ENCODE peak calls at places on chromosomes 2 and 18, in nine cellular contexts. One of them, this sample, is unnamed.

GRCh38 chr2:156999657-157000056 is 257.8 kb upstream of the GALNT5 start:
- DNase-seq in sigmoid colon: no peak
- DNase-seq in AG04450: no peak
- DNase-seq in AG09309: no peak
- DNase-seq in fibroblast of villous mesenchyme: no peak
- DNase-seq in vagina: no peak
- DNase-seq in astrocyte: no peak
- DNase-seq in CD8-positive, alpha-beta T cell: no peak
- DNase-seq in fibroblast of lung: no peak
- DNase-seq in this sample: no peak

GRCh38 chr2:239355139-239355538 is 45.7 kb downstream of the HDAC4 start:
- DNase-seq in AG04450: no peak
- DNase-seq in astrocyte: peak; percentile 19
- DNase-seq in vagina: no peak
- DNase-seq in AG09309: no peak
- DNase-seq in CD8-positive, alpha-beta T cell: no peak
- DNase-seq in sigmoid colon: peak; percentile 77
- DNase-seq in fibroblast of lung: peak; percentile 41
- DNase-seq in fibroblast of villous mesenchyme: peak; percentile 84
- DNase-seq in this sample: peak; percentile 80

GRCh38 chr2:73079636-73080035 is 8.1 kb upstream of the SFXN5 start:
- DNase-seq in sigmoid colon: no peak
- DNase-seq in vagina: no peak
- DNase-seq in fibroblast of villous mesenchyme: no peak
- DNase-seq in AG04450: no peak
- DNase-seq in CD8-positive, alpha-beta T cell: no peak
- DNase-seq in AG09309: no peak
- DNase-seq in fibroblast of lung: no peak
- DNase-seq in astrocyte: no peak
- DNase-seq in this sample: no peak

GRCh38 chr18:25262920-25263319 is 89.0 kb downstream of the ZNF521 start:
- DNase-seq in astrocyte: peak; percentile 55
- DNase-seq in CD8-positive, alpha-beta T cell: no peak
- DNase-seq in AG04450: no peak
- DNase-seq in sigmoid colon: no peak
- DNase-seq in fibroblast of villous mesenchyme: no peak
- DNase-seq in AG09309: peak; percentile 56
- DNase-seq in fibroblast of lung: peak; percentile 61
- DNase-seq in vagina: no peak
- DNase-seq in this sample: peak; percentile 41

GRCh38 chr2:232511336-232511863 is 8.8 kb upstream of the PRSS56 start:
- DNase-seq in AG09309: no peak
- DNase-seq in astrocyte: no peak
- DNase-seq in fibroblast of villous mesenchyme: no peak
- DNase-seq in AG04450: no peak
- DNase-seq in fibroblast of lung: no peak
- DNase-seq in CD8-positive, alpha-beta T cell: no peak
- DNase-seq in vagina: no peak
- DNase-seq in sigmoid colon: no peak
- DNase-seq in this sample: no peak

GRCh38 chr18:47997338-47997780 is 66.9 kb upstream of the SMAD2 start:
- DNase-seq in AG09309: no peak
- DNase-seq in sigmoid colon: no peak
- DNase-seq in AG04450: no peak
- DNase-seq in astrocyte: no peak
- DNase-seq in CD8-positive, alpha-beta T cell: no peak
- DNase-seq in fibroblast of villous mesenchyme: no peak
- DNase-seq in vagina: no peak
- DNase-seq in fibroblast of lung: no peak
- DNase-seq in this sample: no peak

GRCh38 chr18:35143615-35144596 is 96.9 kb upstream of the ZNF397 start:
- DNase-seq in fibroblast of villous mesenchyme: peak; percentile 66
- DNase-seq in AG09309: peak; percentile 17
- DNase-seq in fibroblast of lung: peak; percentile 43
- DNase-seq in vagina: no peak
- DNase-seq in sigmoid colon: peak; percentile 78
- DNase-seq in CD8-positive, alpha-beta T cell: no peak
- DNase-seq in AG04450: peak; percentile 21
- DNase-seq in astrocyte: peak; percentile 32
- DNase-seq in this sample: peak; percentile 74

GRCh38 chr2:25825238-25825637 is 53.0 kb downstream of the ASXL2 start:
- DNase-seq in astrocyte: no peak
- DNase-seq in AG04450: no peak
- DNase-seq in fibroblast of lung: no peak
- DNase-seq in fibroblast of villous mesenchyme: no peak
- DNase-seq in sigmoid colon: no peak
- DNase-seq in CD8-positive, alpha-beta T cell: no peak
- DNase-seq in vagina: no peak
- DNase-seq in AG09309: no peak
- DNase-seq in this sample: no peak

GRCh38 chr2:212686285-212686895 is 147.8 kb upstream of the ERBB4 start:
- DNase-seq in vagina: no peak
- DNase-seq in fibroblast of lung: peak; percentile 43
- DNase-seq in AG04450: peak; percentile 47
- DNase-seq in astrocyte: peak; percentile 34
- DNase-seq in sigmoid colon: peak; percentile 64
- DNase-seq in fibroblast of villous mesenchyme: peak; percentile 62
- DNase-seq in CD8-positive, alpha-beta T cell: peak; percentile 16
- DNase-seq in AG09309: peak; percentile 21
- DNase-seq in this sample: peak; percentile 85

GRCh38 chr2:117956036-117956791 is 57.7 kb downstream of the CCDC93 start:
- DNase-seq in CD8-positive, alpha-beta T cell: no peak
- DNase-seq in vagina: no peak
- DNase-seq in AG04450: no peak
- DNase-seq in fibroblast of lung: no peak
- DNase-seq in sigmoid colon: no peak
- DNase-seq in astrocyte: no peak
- DNase-seq in AG09309: no peak
- DNase-seq in fibroblast of villous mesenchyme: peak; percentile 80
- DNase-seq in this sample: no peak

GRCh38 chr2:44560352-44560751 is 198.6 kb downstream of the CAMKMT start:
- DNase-seq in fibroblast of villous mesenchyme: no peak
- DNase-seq in fibroblast of lung: no peak
- DNase-seq in astrocyte: no peak
- DNase-seq in CD8-positive, alpha-beta T cell: no peak
- DNase-seq in sigmoid colon: no peak
- DNase-seq in AG04450: no peak
- DNase-seq in AG09309: no peak
- DNase-seq in vagina: no peak
- DNase-seq in this sample: peak; percentile 3

GRCh38 chr2:106869512-106870276 is 16.3 kb downstream of the ST6GAL2 start:
- DNase-seq in AG09309: no peak
- DNase-seq in astrocyte: no peak
- DNase-seq in CD8-positive, alpha-beta T cell: no peak
- DNase-seq in vagina: no peak
- DNase-seq in AG04450: no peak
- DNase-seq in fibroblast of lung: no peak
- DNase-seq in fibroblast of villous mesenchyme: no peak
- DNase-seq in sigmoid colon: no peak
- DNase-seq in this sample: no peak

DNA sequence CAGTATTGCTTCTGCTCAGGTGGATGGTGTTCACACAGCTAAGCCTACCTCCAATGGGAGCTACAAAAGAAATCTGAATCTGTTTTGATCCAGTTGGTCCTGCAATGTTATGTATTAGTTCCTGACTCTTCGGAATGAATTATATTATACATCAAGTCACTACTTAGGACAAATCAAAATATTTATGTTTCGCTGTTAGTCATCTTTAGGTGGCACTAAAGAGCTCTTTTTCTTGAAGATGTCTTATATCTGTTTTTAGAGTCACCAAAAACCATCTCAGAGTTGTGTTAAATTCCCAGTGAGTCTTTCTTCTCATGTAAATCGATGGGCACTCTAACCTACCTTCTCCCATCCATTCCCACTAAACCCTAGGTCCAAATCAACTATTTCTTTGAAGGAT is 2.2 kb downstream of the DNER start:
- DNase-seq in astrocyte: no peak
- DNase-seq in sigmoid colon: no peak
- DNase-seq in fibroblast of villous mesenchyme: peak; percentile 18
- DNase-seq in vagina: no peak
- DNase-seq in CD8-positive, alpha-beta T cell: no peak
- DNase-seq in AG09309: no peak
- DNase-seq in AG04450: no peak
- DNase-seq in fibroblast of lung: no peak
- DNase-seq in this sample: peak; percentile 7
- TF ChIP-seq CTCF in astrocyte: peak; percentile 3
- TF ChIP-seq CTCF in sigmoid colon: no peak
- TF ChIP-seq CTCF in fibroblast of villous mesenchyme: peak; percentile 20
- TF ChIP-seq CTCF in vagina: no peak
- TF ChIP-seq CTCF in CD8-positive, alpha-beta T cell: no peak
- TF ChIP-seq CTCF in AG09309: no peak
- TF ChIP-seq CTCF in AG04450: peak; percentile 19
- TF ChIP-seq CTCF in fibroblast of lung: no peak
- TF ChIP-seq CTCF in this sample: no peak

GRCh38 chr18:57619881-57620280 is 1.8 kb downstream of the NARS1 start:
- DNase-seq in vagina: no peak
- DNase-seq in fibroblast of lung: peak; percentile 28
- DNase-seq in fibroblast of villous mesenchyme: no peak
- DNase-seq in astrocyte: no peak
- DNase-seq in sigmoid colon: no peak
- DNase-seq in CD8-positive, alpha-beta T cell: no peak
- DNase-seq in AG04450: no peak
- DNase-seq in AG09309: no peak
- DNase-seq in this sample: no peak
- H3K4me3 ChIP-seq in vagina: no peak overlapping the region
- H3K4me3 ChIP-seq in fibroblast of lung: peak overlapping the region; percentile 88
- H3K4me3 ChIP-seq in fibroblast of villous mesenchyme: no peak overlapping the region
- H3K4me3 ChIP-seq in astrocyte: no peak overlapping the region
- H3K4me3 ChIP-seq in sigmoid colon: no peak overlapping the region
- H3K4me3 ChIP-seq in CD8-positive, alpha-beta T cell: no peak overlapping the region
- H3K4me3 ChIP-seq in AG04450: no peak overlapping the region
- H3K4me3 ChIP-seq in AG09309: no peak overlapping the region
- H3K4me3 ChIP-seq in this sample: no peak overlapping the region

GRCh38 chr2:136823291-136823690 is 57.9 kb downstream of the THSD7B start:
- DNase-seq in AG04450: no peak
- DNase-seq in AG09309: no peak
- DNase-seq in fibroblast of villous mesenchyme: no peak
- DNase-seq in vagina: no peak
- DNase-seq in CD8-positive, alpha-beta T cell: no peak
- DNase-seq in sigmoid colon: no peak
- DNase-seq in astrocyte: no peak
- DNase-seq in fibroblast of lung: no peak
- DNase-seq in this sample: no peak

GRCh38 chr2:136828162-136828561 is 62.8 kb downstream of the THSD7B start:
- DNase-seq in AG04450: no peak
- DNase-seq in astrocyte: no peak
- DNase-seq in CD8-positive, alpha-beta T cell: no peak
- DNase-seq in fibroblast of lung: no peak
- DNase-seq in vagina: no peak
- DNase-seq in fibroblast of villous mesenchyme: no peak
- DNase-seq in sigmoid colon: no peak
- DNase-seq in AG09309: no peak
- DNase-seq in this sample: no peak

DNA sequence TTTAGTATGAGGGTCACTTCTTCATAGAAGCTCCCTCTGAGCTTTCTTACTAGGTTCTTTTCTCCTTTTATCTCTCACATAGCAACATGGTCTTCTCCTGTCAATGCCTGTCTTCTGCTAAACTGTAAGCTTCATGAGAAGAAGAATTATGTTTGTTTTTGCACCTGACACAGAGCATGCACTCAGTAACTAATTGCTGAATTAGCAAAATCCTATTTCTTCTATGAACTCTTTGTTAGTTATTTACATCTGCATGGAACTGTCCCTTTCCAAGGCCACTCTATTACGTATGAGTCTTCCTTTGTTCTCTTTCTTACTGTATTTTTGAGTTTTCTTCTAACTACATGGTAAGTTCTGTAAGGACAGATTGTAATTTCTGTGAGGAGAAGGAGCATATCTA is 63.4 kb downstream of the THSD7B start:
- DNase-seq in AG09309: no peak
- DNase-seq in sigmoid colon: no peak
- DNase-seq in vagina: no peak
- DNase-seq in AG04450: no peak
- DNase-seq in astrocyte: no peak
- DNase-seq in CD8-positive, alpha-beta T cell: no peak
- DNase-seq in fibroblast of villous mesenchyme: no peak
- DNase-seq in fibroblast of lung: no peak
- DNase-seq in this sample: no peak
- TF ChIP-seq CTCF in AG09309: no peak
- TF ChIP-seq CTCF in sigmoid colon: no peak
- TF ChIP-seq CTCF in vagina: no peak
- TF ChIP-seq CTCF in AG04450: no peak
- TF ChIP-seq CTCF in astrocyte: no peak
- TF ChIP-seq CTCF in CD8-positive, alpha-beta T cell: no peak
- TF ChIP-seq CTCF in fibroblast of villous mesenchyme: no peak
- TF ChIP-seq CTCF in fibroblast of lung: no peak
- TF ChIP-seq CTCF in this sample: no peak

DNA sequence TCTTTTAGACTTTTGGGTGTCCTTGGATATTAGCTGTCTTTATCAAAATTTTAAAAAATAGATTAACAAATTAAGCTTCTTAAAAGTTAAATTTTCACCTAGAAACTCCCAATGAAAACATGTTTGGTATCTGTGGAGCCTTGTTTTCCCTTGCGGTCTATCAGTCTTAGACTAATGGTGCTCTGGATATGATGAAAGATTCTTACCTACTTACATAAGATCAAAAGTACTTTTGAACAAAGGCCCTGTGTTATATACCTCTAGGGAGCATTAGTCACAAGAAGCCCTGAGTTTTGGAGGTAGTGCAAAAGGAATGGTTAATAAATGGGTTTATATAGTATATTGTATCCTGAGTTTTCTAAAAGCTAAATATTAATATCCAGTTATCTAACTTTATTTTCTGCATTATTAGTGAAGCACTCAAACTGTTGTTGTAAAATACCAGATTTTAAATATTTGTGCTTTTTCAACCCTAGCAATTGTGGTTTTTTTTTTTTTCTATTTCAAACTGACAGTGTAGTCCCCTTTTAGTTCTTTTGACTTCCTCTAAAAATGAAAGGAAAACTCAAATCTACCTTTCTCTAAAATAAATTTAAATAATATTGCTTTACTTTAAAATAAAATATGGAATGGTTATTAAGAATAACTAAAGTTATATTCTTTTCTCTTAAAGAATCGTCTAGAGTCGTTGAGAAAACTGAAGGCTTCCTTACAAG is 18.1 kb downstream of the NDC80 start:
- DNase-seq in AG04450: no peak
- DNase-seq in fibroblast of villous mesenchyme: no peak
- DNase-seq in AG09309: no peak
- DNase-seq in fibroblast of lung: peak; percentile 22
- DNase-seq in astrocyte: no peak
- DNase-seq in vagina: no peak
- DNase-seq in sigmoid colon: no peak
- DNase-seq in CD8-positive, alpha-beta T cell: no peak
- DNase-seq in this sample: peak; percentile 55
- H3K4me3 ChIP-seq in AG04450: no peak overlapping the region
- H3K4me3 ChIP-seq in fibroblast of villous mesenchyme: no peak overlapping the region
- H3K4me3 ChIP-seq in AG09309: no peak overlapping the region
- H3K4me3 ChIP-seq in fibroblast of lung: no peak overlapping the region
- H3K4me3 ChIP-seq in astrocyte: no peak overlapping the region
- H3K4me3 ChIP-seq in vagina: peak overlapping the region; percentile 8
- H3K4me3 ChIP-seq in sigmoid colon: no peak overlapping the region
- H3K4me3 ChIP-seq in CD8-positive, alpha-beta T cell: peak overlapping the region; percentile 50
- H3K4me3 ChIP-seq in this sample: no peak overlapping the region